ENCODE peak calls at places on chromosomes 4 and X, in six cellular contexts. One of them, this sample, is unnamed.

GRCh38 chrX:55451990-55452824 is at the start of gene MAGEH1:
- DNase-seq in fibroblast of mammary gland: peak; percentile 74
- DNase-seq in CD8-positive, alpha-beta T cell: peak; percentile 55
- DNase-seq in transverse colon: peak; percentile 84
- DNase-seq in RWPE1: peak; percentile 11
- DNase-seq in iris pigment epithelial cell: peak; percentile 80
- DNase-seq in this sample: peak; percentile 35

GRCh38 chrX:142860944-142861343 is 164.8 kb upstream of the SPANXN4 start:
- DNase-seq in iris pigment epithelial cell: no peak
- DNase-seq in CD8-positive, alpha-beta T cell: no peak
- DNase-seq in RWPE1: no peak
- DNase-seq in fibroblast of mammary gland: no peak
- DNase-seq in transverse colon: no peak
- DNase-seq in this sample: no peak

GRCh38 chr4:177546745-177547144 is 104.5 kb upstream of the AGA start:
- DNase-seq in RWPE1: peak; percentile 20
- DNase-seq in transverse colon: no peak
- DNase-seq in CD8-positive, alpha-beta T cell: no peak
- DNase-seq in fibroblast of mammary gland: peak; percentile 12
- DNase-seq in iris pigment epithelial cell: no peak
- DNase-seq in this sample: peak; percentile 12

GRCh38 chr4:107319386-107319785 is 283.3 kb upstream of the DKK2 start:
- DNase-seq in fibroblast of mammary gland: no peak
- DNase-seq in CD8-positive, alpha-beta T cell: no peak
- DNase-seq in transverse colon: no peak
- DNase-seq in iris pigment epithelial cell: peak; percentile 67
- DNase-seq in RWPE1: no peak
- DNase-seq in this sample: no peak

GRCh38 chrX:1629244-1629643 is 14.4 kb downstream of the ASMT start:
- DNase-seq in fibroblast of mammary gland: no peak
- DNase-seq in RWPE1: no peak
- DNase-seq in transverse colon: no peak
- DNase-seq in CD8-positive, alpha-beta T cell: no peak
- DNase-seq in iris pigment epithelial cell: no peak
- DNase-seq in this sample: no peak

GRCh38 chrX:1451676-1452496 is 823 bp downstream of the ASMTL start:
- DNase-seq in iris pigment epithelial cell: no peak
- DNase-seq in CD8-positive, alpha-beta T cell: no peak
- DNase-seq in transverse colon: peak; percentile 33
- DNase-seq in RWPE1: no peak
- DNase-seq in fibroblast of mammary gland: no peak
- DNase-seq in this sample: no peak

GRCh38 chrX:72114306-72114705 is 17.4 kb downstream of the RTL5 start:
- DNase-seq in iris pigment epithelial cell: no peak
- DNase-seq in RWPE1: no peak
- DNase-seq in transverse colon: no peak
- DNase-seq in fibroblast of mammary gland: no peak
- DNase-seq in CD8-positive, alpha-beta T cell: no peak
- DNase-seq in this sample: no peak

GRCh38 chr4:165151734-165152133 is 39.1 kb upstream of the TMEM192 start:
- DNase-seq in iris pigment epithelial cell: peak; percentile 20
- DNase-seq in transverse colon: no peak
- DNase-seq in CD8-positive, alpha-beta T cell: no peak
- DNase-seq in RWPE1: peak; percentile 54
- DNase-seq in fibroblast of mammary gland: peak; percentile 54
- DNase-seq in this sample: no peak

GRCh38 chrX:21131346-21131745 is 242.9 kb upstream of the CNKSR2 start:
- DNase-seq in RWPE1: no peak
- DNase-seq in transverse colon: no peak
- DNase-seq in fibroblast of mammary gland: no peak
- DNase-seq in CD8-positive, alpha-beta T cell: no peak
- DNase-seq in iris pigment epithelial cell: no peak
- DNase-seq in this sample: peak; percentile 35

GRCh38 chr4:154741131-154741530 is 2.7 kb upstream of the LRAT start:
- DNase-seq in iris pigment epithelial cell: no peak
- DNase-seq in CD8-positive, alpha-beta T cell: no peak
- DNase-seq in fibroblast of mammary gland: no peak
- DNase-seq in transverse colon: no peak
- DNase-seq in RWPE1: no peak
- DNase-seq in this sample: no peak

GRCh38 chr4:119149110-119149509 is 13.5 kb downstream of the MYOZ2 start:
- DNase-seq in fibroblast of mammary gland: peak; percentile 10
- DNase-seq in iris pigment epithelial cell: no peak
- DNase-seq in RWPE1: no peak
- DNase-seq in transverse colon: no peak
- DNase-seq in CD8-positive, alpha-beta T cell: no peak
- DNase-seq in this sample: no peak

GRCh38 chrX:15856580-15856979 is 2.0 kb upstream of the AP1S2 start:
- DNase-seq in RWPE1: no peak
- DNase-seq in CD8-positive, alpha-beta T cell: no peak
- DNase-seq in fibroblast of mammary gland: no peak
- DNase-seq in transverse colon: no peak
- DNase-seq in iris pigment epithelial cell: no peak
- DNase-seq in this sample: no peak

GRCh38 chrX:39815621-39816020 is 282.1 kb downstream of the BCOR start:
- DNase-seq in transverse colon: no peak
- DNase-seq in iris pigment epithelial cell: no peak
- DNase-seq in RWPE1: no peak
- DNase-seq in fibroblast of mammary gland: no peak
- DNase-seq in CD8-positive, alpha-beta T cell: no peak
- DNase-seq in this sample: no peak

GRCh38 chrX:129934952-129935351 is 29.0 kb downstream of the UTP14A start:
- DNase-seq in iris pigment epithelial cell: no peak
- DNase-seq in CD8-positive, alpha-beta T cell: no peak
- DNase-seq in fibroblast of mammary gland: no peak
- DNase-seq in transverse colon: no peak
- DNase-seq in RWPE1: no peak
- DNase-seq in this sample: no peak

GRCh38 chr4:2500547-2500946 is 31.6 kb downstream of the RNF4 start:
- DNase-seq in iris pigment epithelial cell: peak; percentile 30
- DNase-seq in transverse colon: no peak
- DNase-seq in RWPE1: no peak
- DNase-seq in CD8-positive, alpha-beta T cell: no peak
- DNase-seq in fibroblast of mammary gland: peak; percentile 30
- DNase-seq in this sample: no peak

GRCh38 chrX:112866175-112866574 is 25.5 kb upstream of the AMOT start:
- DNase-seq in RWPE1: no peak
- DNase-seq in transverse colon: no peak
- DNase-seq in fibroblast of mammary gland: no peak
- DNase-seq in iris pigment epithelial cell: no peak
- DNase-seq in CD8-positive, alpha-beta T cell: no peak
- DNase-seq in this sample: no peak

GRCh38 chrX:53883196-53883595 is 161.1 kb downstream of the PHF8 start:
- DNase-seq in fibroblast of mammary gland: no peak
- DNase-seq in iris pigment epithelial cell: no peak
- DNase-seq in transverse colon: no peak
- DNase-seq in RWPE1: no peak
- DNase-seq in CD8-positive, alpha-beta T cell: no peak
- DNase-seq in this sample: no peak

GRCh38 chr4:168811793-168812651 is 198.0 kb downstream of the CBR4 start:
- DNase-seq in transverse colon: no peak
- DNase-seq in CD8-positive, alpha-beta T cell: no peak
- DNase-seq in iris pigment epithelial cell: peak; percentile 83
- DNase-seq in fibroblast of mammary gland: peak; percentile 86
- DNase-seq in RWPE1: no peak
- DNase-seq in this sample: peak; percentile 30

GRCh38 chr4:186227221-186227620 is at the start of gene KLKB1:
- DNase-seq in iris pigment epithelial cell: peak; percentile 19
- DNase-seq in CD8-positive, alpha-beta T cell: no peak
- DNase-seq in RWPE1: no peak
- DNase-seq in fibroblast of mammary gland: no peak
- DNase-seq in transverse colon: no peak
- DNase-seq in this sample: no peak

GRCh38 chrX:68935362-68935761 is 106.5 kb downstream of the EFNB1 start:
- DNase-seq in fibroblast of mammary gland: no peak
- DNase-seq in RWPE1: no peak
- DNase-seq in iris pigment epithelial cell: no peak
- DNase-seq in transverse colon: peak; percentile 3
- DNase-seq in CD8-positive, alpha-beta T cell: no peak
- DNase-seq in this sample: no peak

GRCh38 chr4:51930557-51930956 is 87.6 kb downstream of the DCUN1D4 start:
- DNase-seq in iris pigment epithelial cell: peak; percentile 17
- DNase-seq in CD8-positive, alpha-beta T cell: no peak
- DNase-seq in RWPE1: no peak
- DNase-seq in fibroblast of mammary gland: peak; percentile 11
- DNase-seq in transverse colon: no peak
- DNase-seq in this sample: no peak

GRCh38 chr4:87390931-87391782 is at the start of gene HSD17B11:
- DNase-seq in transverse colon: peak; percentile 94
- DNase-seq in fibroblast of mammary gland: peak; percentile 96
- DNase-seq in RWPE1: peak; percentile 91
- DNase-seq in CD8-positive, alpha-beta T cell: peak; percentile 65
- DNase-seq in iris pigment epithelial cell: peak; percentile 97
- DNase-seq in this sample: peak; percentile 91

GRCh38 chr4:71229477-71230257 is 109.2 kb upstream of the SLC4A4 start:
- DNase-seq in RWPE1: peak; percentile 37
- DNase-seq in fibroblast of mammary gland: peak; percentile 47
- DNase-seq in iris pigment epithelial cell: peak; percentile 49
- DNase-seq in transverse colon: peak; percentile 31
- DNase-seq in CD8-positive, alpha-beta T cell: no peak
- DNase-seq in this sample: peak; percentile 12

GRCh38 chrX:15956684-15957083 is 102.1 kb upstream of the AP1S2 start:
- DNase-seq in fibroblast of mammary gland: peak; percentile 15
- DNase-seq in CD8-positive, alpha-beta T cell: no peak
- DNase-seq in RWPE1: peak; percentile 43
- DNase-seq in iris pigment epithelial cell: peak; percentile 35
- DNase-seq in transverse colon: no peak
- DNase-seq in this sample: no peak

GRCh38 chrX:142089193-142089592 is 115.9 kb downstream of the MAGEC2 start:
- DNase-seq in RWPE1: peak; percentile 1
- DNase-seq in iris pigment epithelial cell: peak; percentile 45
- DNase-seq in fibroblast of mammary gland: peak; percentile 8
- DNase-seq in CD8-positive, alpha-beta T cell: no peak
- DNase-seq in transverse colon: no peak
- DNase-seq in this sample: peak; percentile 7

GRCh38 chr4:163332526-163333405 is at the start of gene NPY1R:
- DNase-seq in transverse colon: peak; percentile 75
- DNase-seq in CD8-positive, alpha-beta T cell: no peak
- DNase-seq in fibroblast of mammary gland: peak; percentile 77
- DNase-seq in iris pigment epithelial cell: peak; percentile 78
- DNase-seq in RWPE1: peak; percentile 68
- DNase-seq in this sample: peak; percentile 76

GRCh38 chr4:3869661-3870566 is 103.7 kb downstream of the ADRA2C start:
- DNase-seq in fibroblast of mammary gland: no peak
- DNase-seq in iris pigment epithelial cell: no peak
- DNase-seq in CD8-positive, alpha-beta T cell: no peak
- DNase-seq in transverse colon: no peak
- DNase-seq in RWPE1: no peak
- DNase-seq in this sample: no peak

GRCh38 chr4:146577111-146577510 is 55.4 kb upstream of the SLC10A7 start:
- DNase-seq in fibroblast of mammary gland: peak; percentile 32
- DNase-seq in RWPE1: no peak
- DNase-seq in transverse colon: no peak
- DNase-seq in iris pigment epithelial cell: peak; percentile 23
- DNase-seq in CD8-positive, alpha-beta T cell: no peak
- DNase-seq in this sample: no peak

GRCh38 chr4:99383833-99384392 is 31.4 kb upstream of the ADH1C start:
- DNase-seq in RWPE1: no peak
- DNase-seq in iris pigment epithelial cell: peak; percentile 91
- DNase-seq in transverse colon: no peak
- DNase-seq in fibroblast of mammary gland: peak; percentile 98
- DNase-seq in CD8-positive, alpha-beta T cell: no peak
- DNase-seq in this sample: no peak

GRCh38 chrX:2351321-2351720 is 149.5 kb downstream of the DHRSX start:
- DNase-seq in CD8-positive, alpha-beta T cell: no peak
- DNase-seq in transverse colon: no peak
- DNase-seq in fibroblast of mammary gland: peak; percentile 97
- DNase-seq in iris pigment epithelial cell: peak; percentile 88
- DNase-seq in RWPE1: no peak
- DNase-seq in this sample: peak; percentile 24

GRCh38 chr4:128241425-128241913 is 46.1 kb downstream of the PGRMC2 start:
- DNase-seq in transverse colon: no peak
- DNase-seq in fibroblast of mammary gland: peak; percentile 98
- DNase-seq in iris pigment epithelial cell: peak; percentile 96
- DNase-seq in CD8-positive, alpha-beta T cell: no peak
- DNase-seq in RWPE1: peak; percentile 85
- DNase-seq in this sample: peak; percentile 97

GRCh38 chr4:70632028-70632427 is 3.5 kb downstream of the ENAM start:
- DNase-seq in iris pigment epithelial cell: peak; percentile 64
- DNase-seq in transverse colon: no peak
- DNase-seq in fibroblast of mammary gland: peak; percentile 39
- DNase-seq in CD8-positive, alpha-beta T cell: no peak
- DNase-seq in RWPE1: peak; percentile 64
- DNase-seq in this sample: peak; percentile 42

GRCh38 chrX:71198066-71198465 is 25.0 kb upstream of the GJB1 start:
- DNase-seq in transverse colon: no peak
- DNase-seq in iris pigment epithelial cell: no peak
- DNase-seq in RWPE1: no peak
- DNase-seq in fibroblast of mammary gland: no peak
- DNase-seq in CD8-positive, alpha-beta T cell: no peak
- DNase-seq in this sample: no peak

GRCh38 chrX:153580700-153581386 is 18.1 kb downstream of the CCNQ start:
- DNase-seq in fibroblast of mammary gland: no peak
- DNase-seq in transverse colon: no peak
- DNase-seq in RWPE1: no peak
- DNase-seq in iris pigment epithelial cell: no peak
- DNase-seq in CD8-positive, alpha-beta T cell: no peak
- DNase-seq in this sample: no peak

GRCh38 chr4:2280531-2281300 is 18.8 kb upstream of the MXD4 start:
- DNase-seq in RWPE1: no peak
- DNase-seq in CD8-positive, alpha-beta T cell: no peak
- DNase-seq in transverse colon: no peak
- DNase-seq in iris pigment epithelial cell: no peak
- DNase-seq in fibroblast of mammary gland: no peak
- DNase-seq in this sample: no peak

GRCh38 chrX:30525732-30526131 is 51.8 kb downstream of the TASL start:
- DNase-seq in transverse colon: no peak
- DNase-seq in iris pigment epithelial cell: no peak
- DNase-seq in fibroblast of mammary gland: no peak
- DNase-seq in CD8-positive, alpha-beta T cell: no peak
- DNase-seq in RWPE1: no peak
- DNase-seq in this sample: no peak